ENCODE peak calls at places on chromosomes 6 and 20, in six cellular contexts. One of them, this sample, is unnamed.
A peak's percentile ranks its signal among the peaks of the same experiment; 100 is the strongest.

GRCh38 chr6:106422551-106422950 is 62.0 kb downstream of the CRYBG1 start:
- DNase-seq in neural crest cell: no peak
- DNase-seq in astrocyte of the spinal cord: no peak
- DNase-seq in GM23338: no peak
- DNase-seq in T-helper 17 cell: no peak
- DNase-seq in GM04504: no peak
- DNase-seq in this sample: no peak

GRCh38 chr20:59518881-59519706 is 85.2 kb upstream of the PHACTR3 start:
- DNase-seq in GM04504: peak; percentile 17
- DNase-seq in T-helper 17 cell: no peak
- DNase-seq in astrocyte of the spinal cord: peak; percentile 51
- DNase-seq in GM23338: peak; percentile 85
- DNase-seq in neural crest cell: no peak
- DNase-seq in this sample: no peak

GRCh38 chr6:139640453-139640852 is 266.0 kb upstream of the CITED2 start:
- DNase-seq in GM04504: no peak
- DNase-seq in T-helper 17 cell: no peak
- DNase-seq in GM23338: no peak
- DNase-seq in neural crest cell: no peak
- DNase-seq in astrocyte of the spinal cord: peak; percentile 49
- DNase-seq in this sample: no peak

GRCh38 chr20:63155266-63156165 is 60.4 kb downstream of the YTHDF1 start:
- DNase-seq in astrocyte of the spinal cord: no peak
- DNase-seq in GM23338: no peak
- DNase-seq in neural crest cell: no peak
- DNase-seq in GM04504: no peak
- DNase-seq in T-helper 17 cell: no peak
- DNase-seq in this sample: peak; percentile 68

GRCh38 chr6:36067374-36068011 is 39.9 kb downstream of the MAPK14 start:
- DNase-seq in astrocyte of the spinal cord: peak; percentile 9
- DNase-seq in GM23338: no peak
- DNase-seq in GM04504: no peak
- DNase-seq in neural crest cell: no peak
- DNase-seq in T-helper 17 cell: no peak
- DNase-seq in this sample: no peak

GRCh38 chr20:62356948-62357667 is 10.0 kb downstream of the LAMA5 start:
- DNase-seq in astrocyte of the spinal cord: peak; percentile 79
- DNase-seq in neural crest cell: no peak
- DNase-seq in T-helper 17 cell: peak; percentile 5
- DNase-seq in GM04504: peak; percentile 31
- DNase-seq in GM23338: no peak
- DNase-seq in this sample: no peak

GRCh38 chr6:155219858-155220301 is 43.9 kb upstream of the CLDN20 start:
- DNase-seq in neural crest cell: no peak
- DNase-seq in astrocyte of the spinal cord: peak; percentile 13
- DNase-seq in GM04504: no peak
- DNase-seq in GM23338: no peak
- DNase-seq in T-helper 17 cell: no peak
- DNase-seq in this sample: no peak

GRCh38 chr6:155717369-155717768 is 261.7 kb upstream of the NOX3 start:
- DNase-seq in astrocyte of the spinal cord: no peak
- DNase-seq in GM04504: no peak
- DNase-seq in neural crest cell: no peak
- DNase-seq in T-helper 17 cell: no peak
- DNase-seq in GM23338: no peak
- DNase-seq in this sample: no peak

GRCh38 chr6:27553123-27553904 is 80.4 kb upstream of the ZNF184 start:
- DNase-seq in GM04504: no peak
- DNase-seq in astrocyte of the spinal cord: peak; percentile 37
- DNase-seq in neural crest cell: peak; percentile 48
- DNase-seq in GM23338: peak; percentile 77
- DNase-seq in T-helper 17 cell: no peak
- DNase-seq in this sample: no peak

GRCh38 chr20:46119028-46119546 is 973 bp downstream of the CD40 start:
- DNase-seq in GM04504: no peak
- DNase-seq in neural crest cell: no peak
- DNase-seq in T-helper 17 cell: no peak
- DNase-seq in astrocyte of the spinal cord: no peak
- DNase-seq in GM23338: no peak
- DNase-seq in this sample: no peak

GRCh38 chr6:151475653-151476523 is 17.9 kb upstream of the CCDC170 start:
- DNase-seq in neural crest cell: peak; percentile 43
- DNase-seq in T-helper 17 cell: peak; percentile 19
- DNase-seq in astrocyte of the spinal cord: peak; percentile 58
- DNase-seq in GM04504: no peak
- DNase-seq in GM23338: peak; percentile 86
- DNase-seq in this sample: no peak

GRCh38 chr20:43911066-43911465 is 3.6 kb upstream of the TOX2 start:
- DNase-seq in astrocyte of the spinal cord: peak; percentile 58
- DNase-seq in T-helper 17 cell: no peak
- DNase-seq in neural crest cell: no peak
- DNase-seq in GM04504: no peak
- DNase-seq in GM23338: peak; percentile 13
- DNase-seq in this sample: no peak

GRCh38 chr6:48714286-48715049 is 603.5 kb upstream of the PTCHD4 start:
- DNase-seq in GM23338: no peak
- DNase-seq in T-helper 17 cell: no peak
- DNase-seq in astrocyte of the spinal cord: no peak
- DNase-seq in GM04504: no peak
- DNase-seq in neural crest cell: no peak
- DNase-seq in this sample: no peak

GRCh38 chr6:151417477-151417876 is 26.1 kb upstream of the ZBTB2 start:
- DNase-seq in T-helper 17 cell: no peak
- DNase-seq in GM04504: no peak
- DNase-seq in astrocyte of the spinal cord: no peak
- DNase-seq in neural crest cell: no peak
- DNase-seq in GM23338: no peak
- DNase-seq in this sample: no peak

GRCh38 chr6:45148711-45149341 is 179.3 kb upstream of the RUNX2 start:
- DNase-seq in GM04504: peak; percentile 24
- DNase-seq in GM23338: no peak
- DNase-seq in T-helper 17 cell: no peak
- DNase-seq in neural crest cell: no peak
- DNase-seq in astrocyte of the spinal cord: peak; percentile 38
- DNase-seq in this sample: no peak

GRCh38 chr6:47135772-47136171 is 93.6 kb upstream of the ADGRF1 start:
- DNase-seq in neural crest cell: no peak
- DNase-seq in GM23338: peak; percentile 17
- DNase-seq in astrocyte of the spinal cord: peak; percentile 91
- DNase-seq in T-helper 17 cell: no peak
- DNase-seq in GM04504: peak; percentile 43
- DNase-seq in this sample: no peak

GRCh38 chr6:153553627-153554026 is 422.5 kb upstream of the RGS17 start:
- DNase-seq in GM23338: peak; percentile 89
- DNase-seq in GM04504: no peak
- DNase-seq in astrocyte of the spinal cord: no peak
- DNase-seq in neural crest cell: no peak
- DNase-seq in T-helper 17 cell: no peak
- DNase-seq in this sample: no peak

GRCh38 chr6:75143186-75143585 is 62.7 kb downstream of the COL12A1 start:
- DNase-seq in neural crest cell: no peak
- DNase-seq in GM04504: peak; percentile 79
- DNase-seq in astrocyte of the spinal cord: peak; percentile 88
- DNase-seq in T-helper 17 cell: no peak
- DNase-seq in GM23338: no peak
- DNase-seq in this sample: no peak

GRCh38 chr20:310645-311044 is 13.3 kb downstream of the ZCCHC3 start:
- DNase-seq in GM23338: no peak
- DNase-seq in astrocyte of the spinal cord: no peak
- DNase-seq in T-helper 17 cell: no peak
- DNase-seq in GM04504: no peak
- DNase-seq in neural crest cell: no peak
- DNase-seq in this sample: no peak

GRCh38 chr6:7914991-7915789 is 4.6 kb upstream of the TXNDC5 start:
- DNase-seq in GM23338: no peak
- DNase-seq in astrocyte of the spinal cord: peak; percentile 52
- DNase-seq in GM04504: peak; percentile 90
- DNase-seq in neural crest cell: no peak
- DNase-seq in T-helper 17 cell: no peak
- DNase-seq in this sample: peak; percentile 84

GRCh38 chr6:149359439-149359838 is 40.6 kb upstream of the SUMO4 start:
- DNase-seq in astrocyte of the spinal cord: no peak
- DNase-seq in neural crest cell: no peak
- DNase-seq in T-helper 17 cell: no peak
- DNase-seq in GM23338: no peak
- DNase-seq in GM04504: no peak
- DNase-seq in this sample: no peak

GRCh38 chr6:169789146-169789943 is 37.9 kb downstream of the ERMARD start:
- DNase-seq in T-helper 17 cell: no peak
- DNase-seq in neural crest cell: no peak
- DNase-seq in GM04504: no peak
- DNase-seq in astrocyte of the spinal cord: no peak
- DNase-seq in GM23338: peak; percentile 27
- DNase-seq in this sample: no peak

GRCh38 chr20:330233-331149 is 5.1 kb downstream of the SOX12 start:
- DNase-seq in GM04504: no peak
- DNase-seq in GM23338: peak; percentile 91
- DNase-seq in astrocyte of the spinal cord: peak; percentile 61
- DNase-seq in neural crest cell: peak; percentile 52
- DNase-seq in T-helper 17 cell: no peak
- DNase-seq in this sample: peak; percentile 78

GRCh38 chr6:87364602-87365252 is 20.1 kb downstream of the C6orf163 start:
- DNase-seq in GM04504: no peak
- DNase-seq in T-helper 17 cell: no peak
- DNase-seq in neural crest cell: no peak
- DNase-seq in astrocyte of the spinal cord: no peak
- DNase-seq in GM23338: no peak
- DNase-seq in this sample: no peak

GRCh38 chr6:52115891-52116604 is 28.6 kb upstream of the PKHD1 start:
- DNase-seq in T-helper 17 cell: no peak
- DNase-seq in GM04504: no peak
- DNase-seq in GM23338: no peak
- DNase-seq in neural crest cell: no peak
- DNase-seq in astrocyte of the spinal cord: no peak
- DNase-seq in this sample: no peak

This sample was measured in posterior vena cava.